ENCODE peak calls at places on chromosomes 1 and 21, in seven cellular contexts. X, W, Y, M, L, V and S are unnamed samples.
A peak's percentile ranks its signal among the peaks of the same experiment; 100 is the strongest.

GRCh38 chr1:84174051-84174556 is 30.0 kb downstream of the PRKACB start:
- DNase-seq in X (no peak), W (peak; percentile 94), Y (no peak), M (no peak), L (no peak), V (no peak), S (peak; percentile 26)

GRCh38 chr1:70487910-70488665 is 77.0 kb downstream of the CTH start:
- DNase-seq in X (no peak), W (peak; percentile 46), Y (peak; percentile 56), M (no peak), L (no peak), V (no peak), S (peak; percentile 29)

GRCh38 chr1:211653329-211653728 is 22.1 kb downstream of the NEK2 start:
- DNase-seq in X (no peak), W (no peak), Y (no peak), M (no peak), L (no peak), V (no peak), S (peak; percentile 63)

GRCh38 chr1:11620405-11620804 is 33.8 kb downstream of the FBXO2 start:
- DNase-seq in X (no peak), W (no peak), Y (no peak), M (no peak), L (no peak), V (no peak), S (no peak)

GRCh38 chr1:145716641-145717061 is 2.6 kb upstream of the CD160 start:
- DNase-seq in X (no peak), W (no peak), Y (no peak), M (no peak), L (no peak), V (no peak), S (no peak)

GRCh38 chr1:13935336-13935735 is 235.3 kb downstream of the PRDM2 start:
- DNase-seq in X (no peak), W (no peak), Y (no peak), M (no peak), L (no peak), V (no peak), S (no peak)

GRCh38 chr1:94020764-94021579 is 100.0 kb downstream of the ABCA4 start:
- DNase-seq in X (no peak), W (no peak), Y (no peak), M (no peak), L (no peak), V (no peak), S (peak; percentile 98)

GRCh38 chr1:197915797-197916686 is 1.1 kb upstream of the LHX9 start:
- DNase-seq in X (peak; percentile 66), W (peak; percentile 53), Y (no peak), M (peak; percentile 74), L (peak; percentile 45), V (peak; percentile 58), S (peak; percentile 46)

GRCh38 chr1:89971600-89971999 is 23.3 kb upstream of the ZNF326 start:
- DNase-seq in X (no peak), W (no peak), Y (no peak), M (no peak), L (no peak), V (no peak), S (no peak)

GRCh38 chr1:100344774-100345173 is 7.5 kb upstream of the CDC14A start:
- DNase-seq in X (no peak), W (no peak), Y (no peak), M (no peak), L (no peak), V (no peak), S (no peak)

GRCh38 chr1:39434797-39435395 is 56.5 kb upstream of the BMP8A start:
- DNase-seq in X (no peak), W (no peak), Y (no peak), M (no peak), L (no peak), V (no peak), S (no peak)

GRCh38 chr1:101309334-101310221 is 72.8 kb downstream of the S1PR1 start:
- DNase-seq in X (peak; percentile 80), W (no peak), Y (peak; percentile 70), M (peak; percentile 48), L (peak; percentile 25), V (peak; percentile 72), S (peak; percentile 59)

GRCh38 chr1:222462598-222462997 is 85.3 kb downstream of the HHIPL2 start:
- DNase-seq in X (no peak), W (no peak), Y (no peak), M (no peak), L (no peak), V (no peak), S (no peak)

GRCh38 chr21:35658242-35658641 is 402.1 kb downstream of the SETD4 start:
- DNase-seq in X (no peak), W (no peak), Y (no peak), M (no peak), L (no peak), V (no peak), S (peak; percentile 53)

GRCh38 chr1:40162791-40163441 is 1.7 kb downstream of the RLF start:
- DNase-seq in X (no peak), W (no peak), Y (no peak), M (no peak), L (no peak), V (no peak), S (no peak)

GRCh38 chr1:167196185-167196584 is 24.5 kb upstream of the POU2F1 start:
- DNase-seq in X (no peak), W (no peak), Y (no peak), M (no peak), L (no peak), V (no peak), S (peak; percentile 1)

GRCh38 chr1:92446546-92446945 is 40.2 kb downstream of the GFI1 start:
- DNase-seq in X (no peak), W (no peak), Y (no peak), M (no peak), L (no peak), V (no peak), S (peak; percentile 85)

GRCh38 chr1:109573785-109574184 is 25.4 kb downstream of the GNAI3 start:
- DNase-seq in X (no peak), W (no peak), Y (no peak), M (no peak), L (no peak), V (no peak), S (no peak)

GRCh38 chr1:167507719-167508118 is 10.6 kb downstream of the CD247 start:
- DNase-seq in X (no peak), W (no peak), Y (no peak), M (no peak), L (no peak), V (no peak), S (no peak)

GRCh38 chr1:96329121-96329520 is 392.5 kb upstream of the PTBP2 start:
- DNase-seq in X (no peak), W (no peak), Y (no peak), M (no peak), L (no peak), V (no peak), S (peak; percentile 42)

GRCh38 chr1:178192686-178193085 is 98.8 kb downstream of the RASAL2 start:
- DNase-seq in X (no peak), W (no peak), Y (peak; percentile 5), M (no peak), L (no peak), V (no peak), S (peak; percentile 37)

GRCh38 chr21:33011462-33011861 is 14.3 kb upstream of the OLIG2 start:
- DNase-seq in X (no peak), W (peak; percentile 18), Y (no peak), M (no peak), L (no peak), V (no peak), S (peak; percentile 13)

GRCh38 chr1:75615664-75616435 is 4.9 kb upstream of the SLC44A5 start:
- DNase-seq in X (peak; percentile 61), W (no peak), Y (no peak), M (peak; percentile 29), L (peak; percentile 15), V (peak; percentile 47), S (peak; percentile 28)

GRCh38 chr1:27001570-27002360 is 8.3 kb downstream of the TRNP1 start:
- DNase-seq in X (peak; percentile 73), W (no peak), Y (peak; percentile 43), M (no peak), L (peak; percentile 55), V (peak; percentile 84), S (no peak)

GRCh38 chr1:24805534-24806301 is 60.5 kb downstream of the CLIC4 start:
- DNase-seq in X (no peak), W (no peak), Y (no peak), M (no peak), L (no peak), V (no peak), S (peak; percentile 63)

GRCh38 chr1:164637461-164638375 is 78.7 kb downstream of the PBX1 start:
- DNase-seq in X (peak; percentile 63), W (peak; percentile 56), Y (no peak), M (no peak), L (peak; percentile 57), V (no peak), S (peak; percentile 62)

GRCh38 chr1:176826265-176826664 is 338.2 kb downstream of the ASTN1 start:
- DNase-seq in X (no peak), W (no peak), Y (no peak), M (no peak), L (no peak), V (no peak), S (no peak)

GRCh38 chr21:43938751-43939442 is 73.2 kb upstream of the TRAPPC10 start:
- DNase-seq in X (peak; percentile 91), W (peak; percentile 27), Y (peak; percentile 92), M (peak; percentile 87), L (peak; percentile 84), V (peak; percentile 89), S (peak; percentile 83)

GRCh38 chr1:39639333-39640130 is at the start of gene HEYL:
- DNase-seq in X (peak; percentile 91), W (peak; percentile 65), Y (no peak), M (peak; percentile 89), L (peak; percentile 85), V (peak; percentile 84), S (peak; percentile 71)

GRCh38 chr1:117339866-117340357 is 27.3 kb upstream of the MAN1A2 start:
- DNase-seq in X (no peak), W (peak; percentile 21), Y (peak; percentile 17), M (no peak), L (no peak), V (no peak), S (peak; percentile 82)
- TF ChIP-seq CTCF in X (no peak), W (peak; percentile 14), Y (peak; percentile 10), M (no peak), L (no peak), V (no peak), S (peak; percentile 6)

GRCh38 chr1:152170287-152170933 is 11.4 kb upstream of the RPTN start:
- DNase-seq in X (no peak), W (no peak), Y (no peak), M (no peak), L (no peak), V (no peak), S (no peak)
- H3K4me3 ChIP-seq in X (no peak overlapping the region), W (no peak overlapping the region), Y (no peak overlapping the region), M (no peak overlapping the region), L (no peak overlapping the region), V (no peak overlapping the region), S (no peak overlapping the region)

GRCh38 chr1:233238884-233239432 is 56.6 kb downstream of the PCNX2 start:
- DNase-seq in X (no peak), W (no peak), Y (no peak), M (no peak), L (no peak), V (no peak), S (peak; percentile 14)
- TF ChIP-seq CTCF in X (no peak), W (no peak), Y (no peak), M (no peak), L (peak; percentile 22), V (no peak), S (peak; percentile 16)

DNA sequence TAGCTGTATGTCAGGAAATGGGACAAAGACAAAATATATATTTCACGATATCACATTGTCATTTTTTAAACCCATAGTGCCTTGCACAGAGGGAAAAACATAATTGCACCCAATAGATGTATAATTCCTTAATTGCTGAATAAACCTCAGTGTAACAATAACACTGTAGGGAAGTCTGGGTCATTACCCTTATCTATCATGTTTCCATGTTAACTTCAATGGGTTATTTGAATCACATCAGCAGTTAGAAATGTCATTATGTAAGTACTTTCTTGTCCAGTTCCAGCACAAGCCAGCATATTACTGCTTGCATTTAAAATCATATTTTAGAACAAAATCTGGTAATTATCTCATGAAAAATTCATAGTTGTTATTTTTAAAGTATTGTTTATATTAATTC is 222.7 kb downstream of the HMCN1 start:
- DNase-seq in X (no peak), W (no peak), Y (no peak), M (no peak), L (no peak), V (no peak), S (no peak)
- H3K4me3 ChIP-seq in X (no peak overlapping the region), W (no peak overlapping the region), Y (no peak overlapping the region), M (no peak overlapping the region), L (no peak overlapping the region), V (no peak overlapping the region), S (no peak overlapping the region)